ENCODE peak calls at places on chromosomes 4 and X, in seven cellular contexts. A is HCT116, O is cardiac muscle cell, G is DND-41, I is RWPE1, B is heart left ventricle, N is left lung. E is an unnamed sample.

GRCh38 chr4:88928852-88929251 is 128.1 kb downstream of the FAM13A start:
- DNase-seq in A (no peak), O (no peak), G (no peak), I (no peak), B (no peak), N (no peak), E (no peak)

GRCh38 chrX:19245711-19246269 is 97.9 kb upstream of the PDHA1 start:
- DNase-seq in A (no peak), O (no peak), G (no peak), I (no peak), B (no peak), N (no peak), E (no peak)

GRCh38 chr4:6526696-6527095 is 48.3 kb upstream of the MAN2B2 start:
- DNase-seq in A (no peak), O (no peak), G (no peak), I (no peak), B (no peak), N (no peak), E (no peak)

GRCh38 chrX:24245201-24245600 is 68.7 kb downstream of the SUPT20HL2 start:
- DNase-seq in A (no peak), O (no peak), G (no peak), I (peak), B (no peak), N (no peak), E (no peak)

GRCh38 chr4:184748251-184748652 is 14.4 kb upstream of the CENPU start:
- DNase-seq in A (no peak), O (no peak), G (no peak), I (peak), B (peak), N (peak), E (no peak)

GRCh38 chrX:3244203-3244743 is 102.2 kb downstream of the MXRA5 start:
- DNase-seq in A (no peak), O (no peak), G (no peak), I (peak), B (no peak), N (no peak), E (no peak)

GRCh38 chr4:89469930-89470375 is 162.4 kb upstream of the GPRIN3 start:
- DNase-seq in A (no peak), O (no peak), G (no peak), I (peak), B (no peak), N (no peak), E (no peak)

GRCh38 chr4:84563002-84563401 is 19.9 kb upstream of the CDS1 start:
- DNase-seq in A (no peak), O (no peak), G (no peak), I (no peak), B (no peak), N (no peak), E (no peak)

GRCh38 chr4:98501383-98501782 is 157.0 kb downstream of the TSPAN5 start:
- DNase-seq in A (peak), O (no peak), G (no peak), I (no peak), B (no peak), N (no peak), E (no peak)

GRCh38 chrX:101462892-101463291 is 22.4 kb upstream of the ARMCX4 start:
- DNase-seq in A (peak), O (peak), G (no peak), I (peak), B (no peak), N (no peak), E (no peak)

GRCh38 chrX:7552758-7553157 is 290.2 kb upstream of the VCX start:
- DNase-seq in A (no peak), O (no peak), G (no peak), I (no peak), B (no peak), N (no peak), E (no peak)
- TF ChIP-seq CTCF in A (no peak), O (no peak), G (peak), I (no peak), B (no peak), N (no peak), E (no peak)

DNA sequence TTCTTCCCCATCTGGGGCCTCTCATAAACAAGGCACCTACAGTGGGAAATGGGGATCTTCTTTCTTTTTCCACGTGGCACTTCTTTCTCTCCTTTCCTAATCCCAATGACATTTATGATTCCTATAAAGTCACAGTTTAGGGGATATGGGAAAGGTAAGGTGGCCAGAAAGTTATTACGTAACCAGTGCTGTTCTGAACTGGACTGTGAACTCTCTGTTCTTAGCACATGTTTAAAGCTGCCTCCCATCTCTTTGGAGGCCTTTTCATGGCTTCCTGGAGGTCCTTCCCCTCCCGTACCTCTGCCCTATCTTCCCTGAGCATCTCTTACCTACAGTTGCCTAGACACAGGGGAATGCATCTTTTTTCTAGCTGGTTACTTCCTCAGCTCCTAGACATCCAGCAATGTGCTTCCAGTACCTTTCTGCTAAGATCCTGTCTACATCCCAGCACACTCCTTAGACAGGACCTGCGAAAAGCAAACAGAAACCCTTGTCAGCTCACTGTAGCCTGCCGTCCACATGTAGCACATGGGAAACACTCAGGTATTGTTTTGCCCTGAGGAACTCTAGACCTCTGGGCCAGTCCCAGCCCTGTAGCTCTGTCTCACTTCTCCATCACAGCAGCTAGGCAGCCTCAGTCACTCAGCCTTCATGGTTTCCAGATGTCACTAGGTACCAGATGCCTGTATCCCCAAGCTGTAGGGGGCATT is 195.4 kb downstream of the NWD2 start:
- DNase-seq in A (no peak), O (no peak), G (no peak), I (no peak), B (no peak), N (no peak), E (no peak)
- H3K27ac ChIP-seq in A (no peak), O (no peak), G (no peak), I (no peak), B (no peak), N (no peak), E (no peak)

DNA sequence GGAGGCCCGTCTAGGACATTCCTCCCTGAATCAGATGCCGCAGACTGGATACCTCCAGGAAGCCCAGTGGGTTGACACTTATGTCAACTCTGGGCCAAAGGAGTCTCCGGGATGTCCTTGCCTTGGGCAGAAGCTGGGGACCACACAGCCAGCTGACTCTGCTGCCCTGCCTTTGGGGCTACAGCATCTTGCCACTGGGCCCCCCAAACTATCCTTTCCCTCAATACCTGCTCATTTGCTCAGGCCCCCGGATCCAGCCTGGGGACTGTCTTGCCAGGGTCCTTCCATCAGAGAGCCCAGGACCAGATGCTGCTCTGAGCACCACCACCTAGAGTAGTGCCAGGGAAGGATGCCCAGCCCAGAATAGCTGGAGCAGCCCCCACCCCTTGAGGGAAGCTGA is 19.0 kb downstream of the RAB33A start:
- DNase-seq in A (no peak), O (no peak), G (no peak), I (no peak), B (no peak), N (no peak), E (no peak)
- TF ChIP-seq CTCF in A (no peak), O (no peak), G (no peak), I (no peak), B (no peak), N (no peak), E (no peak)

GRCh38 chrX:120308558-120308957 is 2.7 kb downstream of the TMEM255A start:
- DNase-seq in A (no peak), O (peak), G (no peak), I (no peak), B (no peak), N (no peak), E (no peak)

GRCh38 chrX:120308959-120309872 is 2.0 kb downstream of the TMEM255A start:
- DNase-seq in A (peak), O (peak), G (no peak), I (peak), B (peak), N (peak), E (peak)

GRCh38 chrX:120304241-120304640 is 7.0 kb downstream of the TMEM255A start:
- DNase-seq in A (no peak), O (no peak), G (no peak), I (no peak), B (no peak), N (no peak), E (no peak)

GRCh38 chrX:120305531-120306145 is 5.6 kb downstream of the TMEM255A start:
- DNase-seq in A (no peak), O (no peak), G (no peak), I (no peak), B (no peak), N (no peak), E (no peak)

GRCh38 chrX:120306640-120307039 is 4.6 kb downstream of the TMEM255A start:
- DNase-seq in A (no peak), O (no peak), G (no peak), I (no peak), B (no peak), N (no peak), E (no peak)
- H3K27ac ChIP-seq in A (no peak), O (no peak), G (no peak), I (no peak), B (no peak), N (no peak), E (no peak)

E was measured in pancreas.